ENCODE peak calls at places on chromosomes 1 and 21, in five cellular contexts. G, O, U, S and F are unnamed samples.

GRCh38 chr1:20733361-20733975 is 965 bp upstream of the SH2D5 start:
- DNase-seq in S (no peak), U (no peak), G (no peak), O (peak; percentile 44), F (no peak)

GRCh38 chr21:31289702-31290101 is 54.4 kb downstream of the TIAM1 start:
- DNase-seq in G (no peak), O (no peak), S (no peak), U (no peak), F (peak; percentile 46)

GRCh38 chr1:116243673-116244101 is 129.4 kb upstream of the ATP1A1 start:
- DNase-seq in O (no peak), G (no peak), U (no peak), S (no peak), F (no peak)

GRCh38 chr1:5576111-5577065 is 415.8 kb downstream of the NPHP4 start:
- DNase-seq in U (no peak), O (no peak), G (no peak), S (no peak), F (no peak)

GRCh38 chr1:183097438-183098051 is 74.3 kb downstream of the LAMC1 start:
- DNase-seq in G (no peak), O (no peak), S (no peak), U (no peak), F (no peak)

GRCh38 chr1:203424861-203425667 is 50.5 kb upstream of the PRELP start:
- DNase-seq in O (no peak), G (no peak), U (no peak), S (no peak), F (no peak)

GRCh38 chr1:109725510-109725909 is 13.5 kb downstream of the GSTM5 start:
- DNase-seq in G (no peak), O (no peak), U (no peak), S (no peak), F (no peak)

GRCh38 chr1:234212764-234213406 is 160.4 kb upstream of the COA6 start:
- DNase-seq in S (no peak), O (peak; percentile 49), G (peak; percentile 65), U (no peak), F (peak; percentile 28)

GRCh38 chr1:43753422-43753821 is 46.1 kb downstream of the ST3GAL3 start:
- DNase-seq in O (no peak), U (no peak), G (peak; percentile 39), S (no peak), F (no peak)